ENCODE peak calls at places on chromosome 1, in six cellular contexts. Q is MM.1S, U is PC-9, A is adrenal gland, C is A549, M is hepatocyte. Z is an unnamed sample.

GRCh38 chr1:170685166-170685565 is 21.2 kb downstream of the PRRX1 start:
- DNase-seq in U (no peak), A (no peak), Q (no peak), M (no peak), C (no peak), Z (no peak)

GRCh38 chr1:224095339-224095738 is 18.6 kb upstream of the FBXO28 start:
- DNase-seq in A (no peak), C (no peak), Q (no peak), U (no peak), M (no peak), Z (no peak)

GRCh38 chr1:201221201-201221846 is 30.7 kb downstream of the IGFN1 start:
- DNase-seq in A (no peak), M (no peak), U (no peak), Q (no peak), C (no peak), Z (no peak)

GRCh38 chr1:224666078-224666477 is 50.0 kb downstream of the CNIH3 start:
- DNase-seq in C (no peak), A (no peak), U (no peak), M (no peak), Q (no peak), Z (no peak)

GRCh38 chr1:26959722-26960624 is at the start of gene KDF1:
- DNase-seq in A (no peak), C (no peak), U (peak; percentile 68), M (peak; percentile 94), Q (peak; percentile 82), Z (peak; percentile 66)

GRCh38 chr1:228045871-228046270 is 36.6 kb upstream of the ARF1 start:
- DNase-seq in A (no peak), M (no peak), C (no peak), U (peak; percentile 92), Q (no peak), Z (no peak)

GRCh38 chr1:93906480-93906879 is 2.8 kb downstream of the GCLM start:
- DNase-seq in Q (no peak), M (no peak), A (no peak), C (no peak), U (peak; percentile 18), Z (no peak)

GRCh38 chr1:42081475-42081874 is 71.7 kb upstream of the GUCA2B start:
- DNase-seq in A (no peak), C (no peak), U (no peak), M (peak; percentile 70), Q (no peak), Z (no peak)

GRCh38 chr1:167492509-167492910 is 25.8 kb downstream of the CD247 start:
- DNase-seq in M (no peak), A (no peak), U (no peak), Q (no peak), C (no peak), Z (no peak)

GRCh38 chr1:111139234-111139955 is 498 bp downstream of the DRAM2 start:
- DNase-seq in U (peak; percentile 61), C (peak; percentile 55), A (peak; percentile 63), Q (peak; percentile 9), M (peak; percentile 71), Z (peak; percentile 74)

GRCh38 chr1:178650950-178651461 is 74.0 kb upstream of the RALGPS2 start:
- DNase-seq in A (no peak), M (peak; percentile 71), Q (no peak), U (peak; percentile 45), C (peak; percentile 36), Z (no peak)

GRCh38 chr1:70247768-70248167 is 26.6 kb downstream of the SRSF11 start:
- DNase-seq in C (no peak), Q (no peak), M (no peak), A (no peak), U (no peak), Z (no peak)

GRCh38 chr1:51842255-51842654 is 36.3 kb downstream of the NRDC start:
- DNase-seq in U (no peak), A (no peak), C (no peak), M (no peak), Q (no peak), Z (no peak)

GRCh38 chr1:156742801-156743200 is 1.9 kb upstream of the MRPL24 start:
- DNase-seq in Q (no peak), A (no peak), U (no peak), C (no peak), M (no peak), Z (no peak)

GRCh38 chr1:11952455-11953109 is 18.1 kb downstream of the PLOD1 start:
- DNase-seq in U (no peak), A (no peak), Q (no peak), C (no peak), M (no peak), Z (no peak)

GRCh38 chr1:203179328-203180009 is 3.8 kb upstream of the MYBPH start:
- DNase-seq in C (no peak), Q (no peak), U (no peak), M (no peak), A (no peak), Z (no peak)

GRCh38 chr1:66332524-66332853 is 201.5 kb upstream of the SGIP1 start:
- DNase-seq in C (no peak), A (no peak), Q (no peak), U (no peak), M (no peak), Z (no peak)

GRCh38 chr1:10640843-10641553 is 155.4 kb downstream of the CASZ1 start:
- DNase-seq in Q (no peak), C (no peak), U (no peak), M (no peak), A (no peak), Z (no peak)

GRCh38 chr1:96519851-96520281 is 201.7 kb upstream of the PTBP2 start:
- DNase-seq in Q (no peak), A (no peak), M (no peak), U (no peak), C (no peak), Z (no peak)

GRCh38 chr1:22133247-22133927 is 9.5 kb downstream of the WNT4 start:
- DNase-seq in M (no peak), U (no peak), C (no peak), Q (no peak), A (no peak), Z (no peak)

GRCh38 chr1:1347026-1347595 is 2.1 kb downstream of the DVL1 start:
- DNase-seq in M (no peak), U (no peak), Q (no peak), A (no peak), C (no peak), Z (no peak)
- H3K4me1 ChIP-seq in M (peaks cover 39% of the 10 kb centered on the region), U (peaks cover 55% of the 10 kb centered on the region), Q (no peaks in the 10 kb centered on the region), A (peaks cover 43% of the 10 kb centered on the region), C (peaks cover 50% of the 10 kb centered on the region), Z (peaks cover 42% of the 10 kb centered on the region)

GRCh38 chr1:46556822-46557221 is 5.4 kb upstream of the KNCN start:
- DNase-seq in A (peak; percentile 25), C (peak; percentile 17), U (peak; percentile 86), M (no peak), Q (no peak), Z (no peak)
- TF ChIP-seq CTCF in A (no peak), C (no peak), U (no peak), M (no peak), Q (no peak), Z (no peak)

GRCh38 chr1:243433737-243434370 is 178.0 kb downstream of the SDCCAG8 start:
- DNase-seq in Q (no peak), C (no peak), A (no peak), M (no peak), U (no peak), Z (no peak)
- H3K4me3 ChIP-seq in Q (no peak overlapping the region), C (no peak overlapping the region), A (no peak overlapping the region), M (no peak overlapping the region), U (no peak overlapping the region), Z (no peak overlapping the region)

DNA sequence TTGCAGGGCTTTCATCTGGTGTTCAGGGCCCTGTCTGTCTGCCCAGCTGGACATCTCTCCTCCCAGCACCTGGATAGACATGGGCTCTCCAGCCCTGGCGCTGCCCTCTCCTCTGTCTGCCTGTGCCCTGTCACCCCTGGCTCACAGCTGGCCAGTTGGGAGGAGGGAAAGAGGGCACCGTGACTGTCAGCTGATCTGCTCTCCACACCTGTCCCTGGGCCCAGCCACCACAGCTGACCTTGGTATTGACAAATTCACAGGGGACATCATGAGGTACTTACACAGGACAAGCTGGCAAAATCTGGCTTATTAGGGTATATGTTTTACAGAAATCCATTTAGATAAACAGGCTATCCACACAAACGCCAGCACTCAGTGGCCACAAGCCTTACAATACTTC is 8.3 kb downstream of the TNR start:
- DNase-seq in M (no peak), C (no peak), A (no peak), Q (no peak), U (no peak), Z (no peak)
- H3K4me1 ChIP-seq in M (no peaks in the 10 kb centered on the region), C (no peaks in the 10 kb centered on the region), A (no peaks in the 10 kb centered on the region), Q (no peaks in the 10 kb centered on the region), U (no peaks in the 10 kb centered on the region), Z (no peaks in the 10 kb centered on the region)

DNA sequence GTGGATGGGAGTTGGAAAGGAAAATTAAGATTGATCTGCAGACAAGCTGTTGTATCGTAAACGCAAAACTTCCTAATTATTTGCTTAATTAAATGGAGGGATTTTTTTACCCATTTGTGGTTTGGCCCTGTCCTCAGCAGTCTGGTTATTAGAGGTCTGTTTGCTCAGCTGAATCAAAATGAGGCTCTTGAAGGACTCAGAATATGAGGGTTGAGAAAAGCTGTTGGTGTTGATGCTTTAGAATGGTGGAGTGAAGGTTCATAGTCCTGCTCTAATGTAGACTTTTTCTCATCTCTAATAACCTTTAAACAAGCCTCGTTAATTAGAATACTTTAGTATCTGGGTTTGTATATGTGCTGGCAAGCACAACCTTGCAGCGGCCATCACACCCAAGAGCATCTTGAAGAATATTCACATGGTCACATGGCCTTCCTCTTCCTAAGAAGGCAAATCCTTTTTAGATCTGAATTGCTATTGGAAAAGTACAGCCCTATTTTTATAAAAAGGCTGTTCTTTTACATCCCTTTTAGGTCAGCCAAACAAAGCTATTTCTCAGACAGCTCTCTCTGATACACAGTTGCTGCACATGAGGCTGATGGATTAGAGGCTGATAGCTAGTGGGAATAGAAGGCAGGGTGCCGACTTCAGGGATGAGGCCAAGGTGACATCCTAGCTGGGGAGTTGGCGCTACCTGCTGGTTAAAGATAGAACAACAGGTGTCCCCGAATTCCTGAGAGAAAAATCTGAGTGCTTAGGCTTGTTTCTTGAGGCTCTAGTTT is 53.8 kb downstream of the MACF1 start:
- DNase-seq in M (peak; percentile 81), C (peak; percentile 64), Q (peak; percentile 49), A (peak; percentile 81), U (peak; percentile 47), Z (peak; percentile 86)
- TF ChIP-seq CTCF in M (peak; percentile 80), C (peak; percentile 84), Q (peak; percentile 90), A (peak; percentile 76), U (peak; percentile 94), Z (peak; percentile 77)

Z was measured in testis.